ENCODE peak calls at places on chromosomes 11 and 22, in ten cellular contexts. One of them, this sample, is unnamed.

GRCh38 chr11:128450882-128451647 is 136.3 kb downstream of the ETS1 start:
- ATAC-seq in CD4-positive, alpha-beta T cell: no peak
- ATAC-seq in right cardiac atrium: no peak
- ATAC-seq in left lung: peak
- ATAC-seq in foreskin keratinocyte: no peak
- ATAC-seq in RWPE2: no peak
- ATAC-seq in activated T-cell treated with anti-CD3 and anti-CD28 coated beads, Interleukin-2, amount 50 U/mL, for 72 hours: no peak
- ATAC-seq in upper lobe of right lung: no peak
- ATAC-seq in lung: no peak
- ATAC-seq in central memory CD8-positive, alpha-beta T cell: no peak
- ATAC-seq in this sample: no peak

GRCh38 chr11:217704-218103 is 10.2 kb downstream of the RIC8A start:
- ATAC-seq in CD4-positive, alpha-beta T cell: no peak
- ATAC-seq in right cardiac atrium: no peak
- ATAC-seq in left lung: no peak
- ATAC-seq in foreskin keratinocyte: no peak
- ATAC-seq in RWPE2: no peak
- ATAC-seq in activated T-cell treated with anti-CD3 and anti-CD28 coated beads, Interleukin-2, amount 50 U/mL, for 72 hours: no peak
- ATAC-seq in upper lobe of right lung: no peak
- ATAC-seq in lung: no peak
- ATAC-seq in central memory CD8-positive, alpha-beta T cell: no peak
- ATAC-seq in this sample: no peak

GRCh38 chr11:62842171-62842717 is 2.9 kb upstream of the WDR74 start:
- ATAC-seq in CD4-positive, alpha-beta T cell: peak
- ATAC-seq in right cardiac atrium: peak
- ATAC-seq in left lung: peak
- ATAC-seq in foreskin keratinocyte: no peak
- ATAC-seq in RWPE2: no peak
- ATAC-seq in activated T-cell treated with anti-CD3 and anti-CD28 coated beads, Interleukin-2, amount 50 U/mL, for 72 hours: no peak
- ATAC-seq in upper lobe of right lung: no peak
- ATAC-seq in lung: no peak
- ATAC-seq in central memory CD8-positive, alpha-beta T cell: no peak
- ATAC-seq in this sample: no peak

GRCh38 chr22:45427114-45427513 is 13.6 kb downstream of the RIBC2 start:
- ATAC-seq in CD4-positive, alpha-beta T cell: no peak
- ATAC-seq in right cardiac atrium: no peak
- ATAC-seq in left lung: no peak
- ATAC-seq in foreskin keratinocyte: no peak
- ATAC-seq in RWPE2: no peak
- ATAC-seq in activated T-cell treated with anti-CD3 and anti-CD28 coated beads, Interleukin-2, amount 50 U/mL, for 72 hours: no peak
- ATAC-seq in upper lobe of right lung: no peak
- ATAC-seq in lung: no peak
- ATAC-seq in central memory CD8-positive, alpha-beta T cell: no peak
- ATAC-seq in this sample: no peak

GRCh38 chr11:13341028-13341427 is 63.4 kb downstream of the BMAL1 start:
- ATAC-seq in CD4-positive, alpha-beta T cell: no peak
- ATAC-seq in right cardiac atrium: no peak
- ATAC-seq in left lung: no peak
- ATAC-seq in foreskin keratinocyte: no peak
- ATAC-seq in RWPE2: no peak
- ATAC-seq in activated T-cell treated with anti-CD3 and anti-CD28 coated beads, Interleukin-2, amount 50 U/mL, for 72 hours: no peak
- ATAC-seq in upper lobe of right lung: peak
- ATAC-seq in lung: no peak
- ATAC-seq in central memory CD8-positive, alpha-beta T cell: no peak
- ATAC-seq in this sample: no peak

GRCh38 chr11:33930317-33931021 is 38.6 kb upstream of the LMO2 start:
- ATAC-seq in CD4-positive, alpha-beta T cell: no peak
- ATAC-seq in right cardiac atrium: peak
- ATAC-seq in left lung: peak
- ATAC-seq in foreskin keratinocyte: no peak
- ATAC-seq in RWPE2: no peak
- ATAC-seq in activated T-cell treated with anti-CD3 and anti-CD28 coated beads, Interleukin-2, amount 50 U/mL, for 72 hours: no peak
- ATAC-seq in upper lobe of right lung: peak
- ATAC-seq in lung: peak
- ATAC-seq in central memory CD8-positive, alpha-beta T cell: no peak
- ATAC-seq in this sample: no peak

GRCh38 chr11:121024989-121025388 is 1.1 kb downstream of the TBCEL start:
- ATAC-seq in CD4-positive, alpha-beta T cell: peak
- ATAC-seq in right cardiac atrium: peak
- ATAC-seq in left lung: peak
- ATAC-seq in foreskin keratinocyte: peak
- ATAC-seq in RWPE2: peak
- ATAC-seq in activated T-cell treated with anti-CD3 and anti-CD28 coated beads, Interleukin-2, amount 50 U/mL, for 72 hours: no peak
- ATAC-seq in upper lobe of right lung: peak
- ATAC-seq in lung: no peak
- ATAC-seq in central memory CD8-positive, alpha-beta T cell: peak
- ATAC-seq in this sample: no peak

GRCh38 chr11:1394936-1395772 is 5.4 kb downstream of the BRSK2 start:
- ATAC-seq in CD4-positive, alpha-beta T cell: no peak
- ATAC-seq in right cardiac atrium: no peak
- ATAC-seq in left lung: no peak
- ATAC-seq in foreskin keratinocyte: no peak
- ATAC-seq in RWPE2: no peak
- ATAC-seq in activated T-cell treated with anti-CD3 and anti-CD28 coated beads, Interleukin-2, amount 50 U/mL, for 72 hours: no peak
- ATAC-seq in upper lobe of right lung: no peak
- ATAC-seq in lung: no peak
- ATAC-seq in central memory CD8-positive, alpha-beta T cell: no peak
- ATAC-seq in this sample: peak

GRCh38 chr11:128853556-128853955 is 13.5 kb downstream of the KCNJ1 start:
- ATAC-seq in CD4-positive, alpha-beta T cell: no peak
- ATAC-seq in right cardiac atrium: no peak
- ATAC-seq in left lung: no peak
- ATAC-seq in foreskin keratinocyte: no peak
- ATAC-seq in RWPE2: no peak
- ATAC-seq in activated T-cell treated with anti-CD3 and anti-CD28 coated beads, Interleukin-2, amount 50 U/mL, for 72 hours: no peak
- ATAC-seq in upper lobe of right lung: no peak
- ATAC-seq in lung: no peak
- ATAC-seq in central memory CD8-positive, alpha-beta T cell: no peak
- ATAC-seq in this sample: no peak

GRCh38 chr11:70826541-70826943 is 425.8 kb downstream of the SHANK2 start:
- ATAC-seq in CD4-positive, alpha-beta T cell: no peak
- ATAC-seq in right cardiac atrium: peak
- ATAC-seq in left lung: no peak
- ATAC-seq in foreskin keratinocyte: no peak
- ATAC-seq in RWPE2: peak
- ATAC-seq in activated T-cell treated with anti-CD3 and anti-CD28 coated beads, Interleukin-2, amount 50 U/mL, for 72 hours: no peak
- ATAC-seq in upper lobe of right lung: no peak
- ATAC-seq in lung: no peak
- ATAC-seq in central memory CD8-positive, alpha-beta T cell: no peak
- ATAC-seq in this sample: no peak

GRCh38 chr11:78643676-78644056 is 69.0 kb upstream of the NARS2 start:
- ATAC-seq in CD4-positive, alpha-beta T cell: no peak
- ATAC-seq in right cardiac atrium: no peak
- ATAC-seq in left lung: no peak
- ATAC-seq in foreskin keratinocyte: no peak
- ATAC-seq in RWPE2: no peak
- ATAC-seq in activated T-cell treated with anti-CD3 and anti-CD28 coated beads, Interleukin-2, amount 50 U/mL, for 72 hours: no peak
- ATAC-seq in upper lobe of right lung: no peak
- ATAC-seq in lung: no peak
- ATAC-seq in central memory CD8-positive, alpha-beta T cell: no peak
- ATAC-seq in this sample: no peak

GRCh38 chr11:117822031-117822521 is 2.5 kb downstream of the FXYD2 start:
- ATAC-seq in CD4-positive, alpha-beta T cell: peak
- ATAC-seq in right cardiac atrium: no peak
- ATAC-seq in left lung: no peak
- ATAC-seq in foreskin keratinocyte: peak
- ATAC-seq in RWPE2: no peak
- ATAC-seq in activated T-cell treated with anti-CD3 and anti-CD28 coated beads, Interleukin-2, amount 50 U/mL, for 72 hours: no peak
- ATAC-seq in upper lobe of right lung: peak
- ATAC-seq in lung: no peak
- ATAC-seq in central memory CD8-positive, alpha-beta T cell: no peak
- ATAC-seq in this sample: no peak

GRCh38 chr22:50422046-50422445 is 52.8 kb downstream of the SBF1 start:
- ATAC-seq in CD4-positive, alpha-beta T cell: no peak
- ATAC-seq in right cardiac atrium: no peak
- ATAC-seq in left lung: no peak
- ATAC-seq in foreskin keratinocyte: no peak
- ATAC-seq in RWPE2: no peak
- ATAC-seq in activated T-cell treated with anti-CD3 and anti-CD28 coated beads, Interleukin-2, amount 50 U/mL, for 72 hours: no peak
- ATAC-seq in upper lobe of right lung: no peak
- ATAC-seq in lung: no peak
- ATAC-seq in central memory CD8-positive, alpha-beta T cell: no peak
- ATAC-seq in this sample: no peak

GRCh38 chr11:109439684-109440083 is 17.7 kb downstream of the C11orf87 start:
- ATAC-seq in CD4-positive, alpha-beta T cell: no peak
- ATAC-seq in right cardiac atrium: no peak
- ATAC-seq in left lung: no peak
- ATAC-seq in foreskin keratinocyte: no peak
- ATAC-seq in RWPE2: no peak
- ATAC-seq in activated T-cell treated with anti-CD3 and anti-CD28 coated beads, Interleukin-2, amount 50 U/mL, for 72 hours: no peak
- ATAC-seq in upper lobe of right lung: no peak
- ATAC-seq in lung: no peak
- ATAC-seq in central memory CD8-positive, alpha-beta T cell: no peak
- ATAC-seq in this sample: no peak

GRCh38 chr11:106278391-106278790 is 200.9 kb downstream of the AASDHPPT start:
- ATAC-seq in CD4-positive, alpha-beta T cell: no peak
- ATAC-seq in right cardiac atrium: no peak
- ATAC-seq in left lung: peak
- ATAC-seq in foreskin keratinocyte: no peak
- ATAC-seq in RWPE2: no peak
- ATAC-seq in activated T-cell treated with anti-CD3 and anti-CD28 coated beads, Interleukin-2, amount 50 U/mL, for 72 hours: no peak
- ATAC-seq in upper lobe of right lung: no peak
- ATAC-seq in lung: no peak
- ATAC-seq in central memory CD8-positive, alpha-beta T cell: no peak
- ATAC-seq in this sample: no peak